ENCODE peak calls at places on chromosomes 6 and 20, in six cellular contexts. B is IMR-90, D is neural progenitor cell, Y is endothelial cell of umbilical vein, R is K562, C is HCT116. P is an unnamed sample.

GRCh38 chr6:79632580-79632979 is 1.5 kb downstream of the SH3BGRL2 start:
- DNase-seq in R (peak; percentile 42), D (no peak), B (peak; percentile 4), C (no peak), Y (no peak), P (no peak)

GRCh38 chr6:21800948-21801438 is 207.4 kb downstream of the SOX4 start:
- DNase-seq in C (no peak), Y (no peak), D (no peak), B (peak; percentile 67), R (no peak), P (peak; percentile 48)

GRCh38 chr6:129583864-129584263 is 126.1 kb downstream of the ARHGAP18 start:
- DNase-seq in C (no peak), B (no peak), Y (no peak), R (no peak), D (no peak), P (no peak)

GRCh38 chr6:37779111-37779800 is 40.3 kb upstream of the ZFAND3 start:
- DNase-seq in D (no peak), B (no peak), Y (no peak), C (no peak), R (no peak), P (no peak)

GRCh38 chr6:69279805-69280204 is 517.0 kb downstream of the LMBRD1 start:
- DNase-seq in R (no peak), B (no peak), Y (no peak), C (no peak), D (peak; percentile 42), P (no peak)

GRCh38 chr20:11686900-11687543 is 230.7 kb upstream of the BTBD3 start:
- DNase-seq in C (no peak), R (no peak), B (peak; percentile 1), D (peak; percentile 50), Y (peak; percentile 27), P (peak; percentile 46)

GRCh38 chr6:37988131-37988530 is 168.6 kb downstream of the ZFAND3 start:
- DNase-seq in D (no peak), Y (peak; percentile 51), B (peak; percentile 89), R (no peak), C (no peak), P (no peak)

GRCh38 chr20:61937146-61937962 is 128.3 kb downstream of the TAF4 start:
- DNase-seq in B (no peak), C (no peak), D (no peak), R (no peak), Y (no peak), P (no peak)

GRCh38 chr6:44044154-44044539 is 83.1 kb downstream of the MRPL14 start:
- DNase-seq in D (no peak), R (no peak), Y (no peak), C (no peak), B (peak; percentile 71), P (no peak)

GRCh38 chr6:6811151-6812002 is 222.9 kb downstream of the LY86 start:
- DNase-seq in B (peak; percentile 67), R (no peak), D (peak; percentile 47), C (peak; percentile 100), Y (peak; percentile 91), P (peak; percentile 85)

DNA sequence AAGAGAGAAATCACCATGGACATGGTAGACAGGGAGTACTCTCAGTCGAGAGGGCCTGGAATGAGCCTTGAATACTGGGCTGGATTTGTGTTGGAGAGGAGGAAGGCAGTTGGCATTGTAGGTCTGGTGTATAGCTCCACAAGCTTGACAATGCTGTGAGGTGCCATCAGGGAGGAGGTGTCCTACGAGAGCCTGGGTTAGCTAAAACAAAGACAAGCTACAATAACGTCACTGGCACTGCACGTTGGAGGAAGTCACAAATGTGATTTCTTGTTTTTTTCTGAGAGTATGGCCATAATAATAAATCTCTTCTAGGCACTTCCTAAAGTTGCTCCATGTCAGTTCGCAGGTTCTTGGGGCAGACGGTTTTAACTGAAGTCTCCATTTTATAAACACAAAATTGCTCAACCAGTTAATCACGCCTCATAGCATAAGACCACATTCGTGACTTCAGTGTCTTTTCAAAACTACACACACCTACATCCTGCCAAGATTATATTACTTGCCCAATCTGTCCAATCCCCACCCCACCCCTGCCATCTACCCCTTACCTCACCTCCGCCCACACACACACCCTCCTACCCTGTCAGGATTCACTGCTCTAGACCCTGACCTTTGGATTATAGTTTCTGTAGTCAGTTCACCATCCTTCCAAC is 4.4 kb upstream of the HLA-DMB start:
- DNase-seq in Y (no peak), R (no peak), B (peak; percentile 86), D (no peak), C (no peak), P (no peak)
- H2AFZ ChIP-seq in Y (no peak overlapping the region), R (no peak overlapping the region), B (peak overlapping the region; percentile 75), D (no peak overlapping the region), C (no peak overlapping the region), P (no peak overlapping the region)

DNA sequence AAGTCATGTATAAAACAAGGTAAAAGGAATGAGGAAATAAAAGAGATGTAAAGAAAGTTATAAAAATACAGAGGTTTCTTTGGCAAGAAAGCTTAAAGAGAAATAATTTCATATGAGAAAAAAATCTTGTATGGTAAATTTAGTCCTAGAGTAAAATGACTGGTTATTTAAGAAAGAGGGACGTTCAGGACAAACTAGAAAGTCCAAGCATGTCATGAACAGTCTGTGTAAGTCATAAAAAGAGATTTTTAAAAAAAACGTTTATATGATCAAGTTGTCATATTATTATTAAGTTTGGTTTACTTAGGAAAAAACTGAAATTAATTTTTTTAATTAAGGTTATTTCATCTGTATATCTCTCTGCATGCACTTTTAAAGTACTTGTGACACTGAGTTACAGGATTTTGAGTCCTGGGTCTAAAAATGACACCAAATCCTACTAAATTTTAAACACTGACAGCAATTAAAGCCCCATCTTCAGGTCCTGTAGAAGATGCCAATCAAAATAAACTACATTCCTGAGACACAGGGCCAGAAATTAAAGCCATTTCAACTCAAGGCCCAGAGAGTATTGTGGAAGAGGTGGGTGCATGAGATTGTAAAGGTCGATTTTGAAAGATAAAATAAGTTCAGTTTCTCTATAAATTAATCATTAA is 62.4 kb downstream of the AGPAT4 start:
- DNase-seq in D (peak; percentile 20), B (no peak), R (no peak), C (peak; percentile 26), Y (no peak), P (no peak)
- H3K9me3 ChIP-seq in D (peaks cover 29% of the 10 kb centered on the region), B (peaks cover 2% of the 10 kb centered on the region), R (peaks cover 11% of the 10 kb centered on the region), C (peaks cover 17% of the 10 kb centered on the region), Y (peaks cover 2% of the 10 kb centered on the region), P (no peaks in the 10 kb centered on the region)

GRCh38 chr6:132275253-132275970 is 125.9 kb downstream of the MOXD1 start:
- DNase-seq in B (no peak), R (peak; percentile 5), Y (no peak), C (no peak), D (no peak), P (peak; percentile 8)

GRCh38 chr6:132272776-132273175 is 128.5 kb downstream of the MOXD1 start:
- DNase-seq in D (no peak), Y (no peak), B (no peak), R (no peak), C (no peak), P (no peak)

GRCh38 chr6:132270745-132271414 is 130.4 kb downstream of the MOXD1 start:
- DNase-seq in R (no peak), Y (peak; percentile 83), C (no peak), B (no peak), D (no peak), P (peak; percentile 43)
- H3K4me2 ChIP-seq in R (no peak overlapping the region), Y (peak overlapping the region; percentile 7), C (no peak overlapping the region), B (no peak overlapping the region), D (no peak overlapping the region), P (no peak overlapping the region)

DNA sequence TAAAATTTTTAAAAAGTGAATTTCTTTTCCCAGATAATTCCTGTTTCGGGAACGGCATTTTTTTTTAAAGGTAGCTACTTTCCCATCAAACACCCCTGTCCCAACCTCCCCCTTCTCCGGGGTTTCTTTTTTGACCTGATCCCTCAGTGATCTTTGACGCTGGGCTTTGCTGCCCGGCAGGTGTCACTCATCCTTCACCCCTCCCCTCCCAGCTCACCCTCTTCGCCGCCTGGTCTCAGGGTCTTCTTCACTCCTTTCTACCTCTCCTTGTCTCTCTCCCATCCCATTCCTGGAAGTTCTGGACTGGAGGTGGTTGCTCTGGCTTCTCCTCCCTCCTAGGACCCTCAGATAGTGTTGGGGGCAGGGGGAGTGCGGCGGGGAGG is 329 bp upstream of the GPR6 start:
- DNase-seq in Y (no peak), C (no peak), B (no peak), D (peak; percentile 64), R (no peak), P (no peak)
- H2AFZ ChIP-seq in Y (no peak overlapping the region), C (no peak overlapping the region), B (no peak overlapping the region), D (peak overlapping the region; percentile 99), R (no peak overlapping the region), P (no peak overlapping the region)

GRCh38 chr20:49281913-49282467 is 4.1 kb upstream of the ZNFX1 start:
- DNase-seq in D (no peak), R (no peak), C (no peak), Y (no peak), B (no peak), P (no peak)

GRCh38 chr20:49278817-49279676 is 1.2 kb upstream of the ZNFX1 start:
- DNase-seq in D (peak; percentile 37), R (peak; percentile 13), Y (no peak), C (no peak), B (no peak), P (peak; percentile 35)

GRCh38 chr20:49279677-49280462 is 2.0 kb upstream of the ZNFX1 start:
- DNase-seq in Y (no peak), C (no peak), D (no peak), B (no peak), R (no peak), P (peak; percentile 5)

GRCh38 chr20:49281059-49281912 is 3.4 kb upstream of the ZNFX1 start:
- DNase-seq in Y (peak; percentile 75), R (peak; percentile 56), D (peak; percentile 89), B (no peak), C (no peak), P (peak; percentile 89)

DNA sequence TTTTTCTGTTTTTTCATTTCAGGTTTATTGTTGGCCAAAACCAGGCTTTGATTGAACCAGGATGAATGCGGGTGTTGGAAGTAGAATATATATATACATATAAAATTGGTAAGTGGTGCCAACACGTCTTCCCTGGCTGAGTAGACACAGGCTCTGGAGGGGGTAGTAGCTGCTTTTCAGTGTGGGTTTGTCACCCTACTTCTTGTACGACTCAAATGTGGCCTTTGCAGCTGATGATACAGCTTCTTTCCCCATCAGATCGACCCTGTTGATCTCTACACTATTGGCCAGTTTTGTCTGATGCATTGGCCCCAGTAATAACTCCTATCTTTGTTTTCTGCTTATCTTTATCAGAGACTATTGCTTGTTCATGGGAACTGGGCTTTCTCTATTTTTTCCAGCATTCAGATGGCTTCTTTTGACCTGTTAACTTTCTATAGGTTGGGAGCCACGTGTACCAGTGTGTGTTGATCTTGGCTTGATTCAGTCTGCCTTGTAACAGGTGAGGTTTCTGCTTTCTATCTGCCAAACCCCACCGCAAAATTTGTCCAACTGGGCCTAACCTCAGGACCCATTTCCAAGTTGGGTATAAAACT is 2.7 kb upstream of the ZNFX1 start:
- DNase-seq in B (no peak), R (no peak), C (no peak), D (no peak), Y (no peak), P (peak; percentile 2)
- H3K9me3 ChIP-seq in B (peaks cover 12% of the 10 kb centered on the region), R (peaks cover 12% of the 10 kb centered on the region), C (no peaks in the 10 kb centered on the region), D (no peaks in the 10 kb centered on the region), Y (no peaks in the 10 kb centered on the region), P (no peaks in the 10 kb centered on the region)

GRCh38 chr6:24231578-24231977 is 105.6 kb downstream of the NRSN1 start:
- DNase-seq in R (no peak), C (no peak), D (no peak), Y (no peak), B (no peak), P (no peak)
- H3K4me2 ChIP-seq in R (no peak overlapping the region), C (no peak overlapping the region), D (no peak overlapping the region), Y (no peak overlapping the region), B (no peak overlapping the region), P (no peak overlapping the region)

P was measured in hepatocyte.